ENCODE peak calls at places on chromosomes 7 and 10, in eight cellular contexts. One of them, this sample, is unnamed.

GRCh38 chr7:41796331-41796730 is 93.4 kb upstream of the INHBA start:
- DNase-seq in cardiac muscle cell: no peak
- DNase-seq in GM23248: peak
- DNase-seq in neuronal stem cell: no peak
- DNase-seq in lung: no peak
- DNase-seq in uterus: no peak
- DNase-seq in mammary epithelial cell: no peak
- DNase-seq in lower leg skin: no peak
- DNase-seq in this sample: no peak

GRCh38 chr7:12686234-12686893 is 1.1 kb upstream of the ARL4A start:
- DNase-seq in cardiac muscle cell: peak
- DNase-seq in mammary epithelial cell: peak
- DNase-seq in GM23248: peak
- DNase-seq in uterus: peak
- DNase-seq in lung: peak
- DNase-seq in lower leg skin: peak
- DNase-seq in neuronal stem cell: peak
- DNase-seq in this sample: peak

GRCh38 chr10:77513783-77514331 is 123.8 kb downstream of the KCNMA1 start:
- DNase-seq in GM23248: peak
- DNase-seq in lung: no peak
- DNase-seq in lower leg skin: no peak
- DNase-seq in neuronal stem cell: no peak
- DNase-seq in mammary epithelial cell: peak
- DNase-seq in uterus: peak
- DNase-seq in cardiac muscle cell: peak
- DNase-seq in this sample: peak

GRCh38 chr7:44050121-44050914 is 5.8 kb downstream of the DBNL start:
- DNase-seq in lung: no peak
- DNase-seq in lower leg skin: no peak
- DNase-seq in GM23248: no peak
- DNase-seq in mammary epithelial cell: no peak
- DNase-seq in neuronal stem cell: no peak
- DNase-seq in uterus: peak
- DNase-seq in cardiac muscle cell: no peak
- DNase-seq in this sample: no peak

GRCh38 chr7:29005829-29006228 is 47.7 kb upstream of the TRIL start:
- DNase-seq in mammary epithelial cell: peak
- DNase-seq in lower leg skin: no peak
- DNase-seq in GM23248: peak
- DNase-seq in uterus: peak
- DNase-seq in neuronal stem cell: no peak
- DNase-seq in cardiac muscle cell: peak
- DNase-seq in lung: no peak
- DNase-seq in this sample: no peak

GRCh38 chr7:147245274-147245673 is 1128.7 kb downstream of the CNTNAP2 start:
- DNase-seq in lung: peak
- DNase-seq in GM23248: peak
- DNase-seq in cardiac muscle cell: peak
- DNase-seq in neuronal stem cell: peak
- DNase-seq in mammary epithelial cell: peak
- DNase-seq in lower leg skin: no peak
- DNase-seq in uterus: no peak
- DNase-seq in this sample: peak

GRCh38 chr10:122348512-122348911 is 26.0 kb upstream of the PLEKHA1 start:
- DNase-seq in GM23248: no peak
- DNase-seq in lower leg skin: no peak
- DNase-seq in lung: no peak
- DNase-seq in cardiac muscle cell: no peak
- DNase-seq in mammary epithelial cell: no peak
- DNase-seq in neuronal stem cell: peak
- DNase-seq in uterus: no peak
- DNase-seq in this sample: peak

GRCh38 chr10:35912615-35913170 is 270.6 kb upstream of the FZD8 start:
- DNase-seq in lung: no peak
- DNase-seq in mammary epithelial cell: peak
- DNase-seq in uterus: no peak
- DNase-seq in neuronal stem cell: no peak
- DNase-seq in lower leg skin: peak
- DNase-seq in cardiac muscle cell: peak
- DNase-seq in GM23248: peak
- DNase-seq in this sample: peak

GRCh38 chr7:32476816-32477648 is 13.1 kb downstream of the LSM5 start:
- DNase-seq in uterus: no peak
- DNase-seq in lower leg skin: no peak
- DNase-seq in GM23248: peak
- DNase-seq in neuronal stem cell: no peak
- DNase-seq in mammary epithelial cell: peak
- DNase-seq in lung: no peak
- DNase-seq in cardiac muscle cell: no peak
- DNase-seq in this sample: no peak

GRCh38 chr10:71713135-71714040 is 6.2 kb downstream of the C10orf105 start:
- DNase-seq in neuronal stem cell: no peak
- DNase-seq in GM23248: peak
- DNase-seq in cardiac muscle cell: peak
- DNase-seq in lung: peak
- DNase-seq in mammary epithelial cell: peak
- DNase-seq in lower leg skin: peak
- DNase-seq in uterus: peak
- DNase-seq in this sample: no peak

GRCh38 chr10:86252573-86252972 is 114.0 kb downstream of the GRID1 start:
- DNase-seq in lower leg skin: no peak
- DNase-seq in lung: no peak
- DNase-seq in mammary epithelial cell: no peak
- DNase-seq in cardiac muscle cell: no peak
- DNase-seq in uterus: no peak
- DNase-seq in neuronal stem cell: no peak
- DNase-seq in GM23248: no peak
- DNase-seq in this sample: no peak

GRCh38 chr10:63629363-63630084 is 108.3 kb downstream of the REEP3 start:
- DNase-seq in lower leg skin: peak
- DNase-seq in neuronal stem cell: peak
- DNase-seq in lung: peak
- DNase-seq in mammary epithelial cell: peak
- DNase-seq in cardiac muscle cell: peak
- DNase-seq in GM23248: peak
- DNase-seq in uterus: peak
- DNase-seq in this sample: peak

GRCh38 chr10:131977323-131978096 is 4.2 kb downstream of the BNIP3 start:
- DNase-seq in lung: no peak
- DNase-seq in cardiac muscle cell: no peak
- DNase-seq in mammary epithelial cell: no peak
- DNase-seq in lower leg skin: no peak
- DNase-seq in GM23248: no peak
- DNase-seq in neuronal stem cell: no peak
- DNase-seq in uterus: no peak
- DNase-seq in this sample: no peak

GRCh38 chr7:41010418-41010817 is 692.5 kb downstream of the INHBA start:
- DNase-seq in uterus: no peak
- DNase-seq in mammary epithelial cell: no peak
- DNase-seq in lung: no peak
- DNase-seq in lower leg skin: peak
- DNase-seq in GM23248: no peak
- DNase-seq in cardiac muscle cell: peak
- DNase-seq in neuronal stem cell: no peak
- DNase-seq in this sample: no peak

GRCh38 chr10:102347236-102347828 is 48.2 kb upstream of the NFKB2 start:
- DNase-seq in cardiac muscle cell: peak
- DNase-seq in GM23248: peak
- DNase-seq in lung: peak
- DNase-seq in uterus: peak
- DNase-seq in lower leg skin: no peak
- DNase-seq in mammary epithelial cell: peak
- DNase-seq in neuronal stem cell: peak
- DNase-seq in this sample: peak

GRCh38 chr10:112754001-112754411 is 196.0 kb upstream of the TCF7L2 start:
- DNase-seq in cardiac muscle cell: peak
- DNase-seq in mammary epithelial cell: peak
- DNase-seq in lung: no peak
- DNase-seq in neuronal stem cell: peak
- DNase-seq in lower leg skin: no peak
- DNase-seq in GM23248: peak
- DNase-seq in uterus: peak
- DNase-seq in this sample: peak

GRCh38 chr10:103181244-103181643 is 11.8 kb downstream of the NT5C2 start:
- DNase-seq in lung: no peak
- DNase-seq in mammary epithelial cell: no peak
- DNase-seq in cardiac muscle cell: peak
- DNase-seq in lower leg skin: no peak
- DNase-seq in GM23248: no peak
- DNase-seq in uterus: no peak
- DNase-seq in neuronal stem cell: no peak
- DNase-seq in this sample: no peak

GRCh38 chr10:133276100-133276434 is 601 bp downstream of the ADAM8 start:
- DNase-seq in mammary epithelial cell: no peak
- DNase-seq in cardiac muscle cell: no peak
- DNase-seq in lower leg skin: no peak
- DNase-seq in GM23248: no peak
- DNase-seq in uterus: no peak
- DNase-seq in neuronal stem cell: no peak
- DNase-seq in lung: no peak
- DNase-seq in this sample: no peak

GRCh38 chr10:133277993-133278576 is 1.4 kb upstream of the ADAM8 start:
- DNase-seq in GM23248: no peak
- DNase-seq in mammary epithelial cell: no peak
- DNase-seq in lower leg skin: no peak
- DNase-seq in neuronal stem cell: no peak
- DNase-seq in cardiac muscle cell: no peak
- DNase-seq in lung: no peak
- DNase-seq in uterus: no peak
- DNase-seq in this sample: no peak

GRCh38 chr10:133275683-133276092 is 980 bp downstream of the ADAM8 start:
- DNase-seq in mammary epithelial cell: no peak
- DNase-seq in cardiac muscle cell: no peak
- DNase-seq in lower leg skin: no peak
- DNase-seq in neuronal stem cell: no peak
- DNase-seq in lung: no peak
- DNase-seq in uterus: no peak
- DNase-seq in GM23248: peak
- DNase-seq in this sample: no peak

GRCh38 chr10:133277277-133277992 is 767 bp upstream of the ADAM8 start:
- DNase-seq in lung: no peak
- DNase-seq in lower leg skin: no peak
- DNase-seq in GM23248: no peak
- DNase-seq in mammary epithelial cell: no peak
- DNase-seq in cardiac muscle cell: no peak
- DNase-seq in neuronal stem cell: no peak
- DNase-seq in uterus: no peak
- DNase-seq in this sample: no peak

GRCh38 chr10:133276435-133277201 is at the start of gene ADAM8:
- DNase-seq in cardiac muscle cell: no peak
- DNase-seq in lung: peak
- DNase-seq in GM23248: peak
- DNase-seq in uterus: no peak
- DNase-seq in lower leg skin: no peak
- DNase-seq in neuronal stem cell: no peak
- DNase-seq in mammary epithelial cell: no peak
- DNase-seq in this sample: peak
- H3K4me3 ChIP-seq in cardiac muscle cell: peak
- H3K4me3 ChIP-seq in lung: peak
- H3K4me3 ChIP-seq in GM23248: peak
- H3K4me3 ChIP-seq in uterus: no peak
- H3K4me3 ChIP-seq in lower leg skin: no peak
- H3K4me3 ChIP-seq in neuronal stem cell: no peak
- H3K4me3 ChIP-seq in mammary epithelial cell: peak
- H3K4me3 ChIP-seq in this sample: peak

GRCh38 chr7:8263048-8263447 is 1.1 kb upstream of the ICA1 start:
- DNase-seq in GM23248: no peak
- DNase-seq in neuronal stem cell: no peak
- DNase-seq in cardiac muscle cell: no peak
- DNase-seq in lower leg skin: no peak
- DNase-seq in mammary epithelial cell: no peak
- DNase-seq in uterus: no peak
- DNase-seq in lung: no peak
- DNase-seq in this sample: no peak
- H3K4me3 ChIP-seq in GM23248: no peak
- H3K4me3 ChIP-seq in neuronal stem cell: no peak
- H3K4me3 ChIP-seq in cardiac muscle cell: no peak
- H3K4me3 ChIP-seq in lower leg skin: no peak
- H3K4me3 ChIP-seq in mammary epithelial cell: no peak
- H3K4me3 ChIP-seq in uterus: no peak
- H3K4me3 ChIP-seq in lung: no peak
- H3K4me3 ChIP-seq in this sample: no peak

GRCh38 chr10:93566435-93567276 is at the start of gene FFAR4:
- DNase-seq in neuronal stem cell: no peak
- DNase-seq in lung: no peak
- DNase-seq in GM23248: peak
- DNase-seq in lower leg skin: no peak
- DNase-seq in cardiac muscle cell: peak
- DNase-seq in mammary epithelial cell: peak
- DNase-seq in uterus: no peak
- DNase-seq in this sample: peak
- H3K4me3 ChIP-seq in neuronal stem cell: no peak
- H3K4me3 ChIP-seq in lung: peak
- H3K4me3 ChIP-seq in GM23248: no peak
- H3K4me3 ChIP-seq in lower leg skin: no peak
- H3K4me3 ChIP-seq in cardiac muscle cell: peak
- H3K4me3 ChIP-seq in mammary epithelial cell: peak
- H3K4me3 ChIP-seq in uterus: no peak
- H3K4me3 ChIP-seq in this sample: peak

GRCh38 chr10:119358567-119358966 is 151.2 kb downstream of the GRK5 start:
- DNase-seq in cardiac muscle cell: no peak
- DNase-seq in mammary epithelial cell: no peak
- DNase-seq in lower leg skin: no peak
- DNase-seq in lung: no peak
- DNase-seq in neuronal stem cell: no peak
- DNase-seq in GM23248: no peak
- DNase-seq in uterus: no peak
- DNase-seq in this sample: no peak

GRCh38 chr10:119358140-119358512 is 150.8 kb downstream of the GRK5 start:
- DNase-seq in lung: no peak
- DNase-seq in uterus: no peak
- DNase-seq in cardiac muscle cell: no peak
- DNase-seq in neuronal stem cell: no peak
- DNase-seq in lower leg skin: no peak
- DNase-seq in GM23248: no peak
- DNase-seq in mammary epithelial cell: no peak
- DNase-seq in this sample: no peak

GRCh38 chr10:119357389-119358139 is 150.2 kb downstream of the GRK5 start:
- DNase-seq in cardiac muscle cell: no peak
- DNase-seq in uterus: no peak
- DNase-seq in neuronal stem cell: no peak
- DNase-seq in GM23248: no peak
- DNase-seq in lower leg skin: no peak
- DNase-seq in mammary epithelial cell: no peak
- DNase-seq in lung: no peak
- DNase-seq in this sample: no peak

GRCh38 chr10:119353438-119353837 is 146.1 kb downstream of the GRK5 start:
- DNase-seq in lung: no peak
- DNase-seq in mammary epithelial cell: no peak
- DNase-seq in GM23248: no peak
- DNase-seq in lower leg skin: no peak
- DNase-seq in uterus: no peak
- DNase-seq in cardiac muscle cell: no peak
- DNase-seq in neuronal stem cell: no peak
- DNase-seq in this sample: no peak

DNA sequence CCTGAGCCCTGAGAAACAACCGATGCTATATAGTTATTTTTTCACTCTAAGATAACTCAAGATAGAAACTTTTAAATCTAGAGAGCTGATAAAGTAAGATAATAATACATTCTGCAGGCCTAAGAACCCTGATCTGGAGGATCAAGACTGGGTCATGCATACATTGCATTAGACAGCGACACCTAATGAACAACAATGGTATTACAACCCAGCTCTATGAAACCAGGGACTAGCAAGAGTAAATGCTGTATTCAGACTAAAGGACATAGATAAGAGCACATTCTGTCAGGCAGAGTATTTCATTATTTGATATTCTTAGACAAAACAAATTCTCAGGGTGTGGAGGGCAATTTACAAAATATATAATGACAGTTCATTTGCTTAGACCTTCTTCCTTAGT is 148.6 kb downstream of the GRK5 start:
- DNase-seq in lung: no peak
- DNase-seq in uterus: no peak
- DNase-seq in neuronal stem cell: no peak
- DNase-seq in mammary epithelial cell: no peak
- DNase-seq in GM23248: no peak
- DNase-seq in lower leg skin: no peak
- DNase-seq in cardiac muscle cell: no peak
- DNase-seq in this sample: no peak
- H3K4me3 ChIP-seq in lung: no peak
- H3K4me3 ChIP-seq in uterus: no peak
- H3K4me3 ChIP-seq in neuronal stem cell: no peak
- H3K4me3 ChIP-seq in mammary epithelial cell: no peak
- H3K4me3 ChIP-seq in GM23248: no peak
- H3K4me3 ChIP-seq in lower leg skin: no peak
- H3K4me3 ChIP-seq in cardiac muscle cell: no peak
- H3K4me3 ChIP-seq in this sample: no peak

This sample was measured in neural progenitor cell.